ENCODE peak calls at places on chromosomes 5 and 9, in six cellular contexts. V is NCI-H1092, E is neural crest cell, W is H4, F is AG10803, O is A549. U is an unnamed sample.

GRCh38 chr9:130963337-130963908 is 24.4 kb upstream of the FIBCD1 start:
- DNase-seq in V (no peak), E (no peak), W (no peak), F (no peak), O (no peak), U (no peak)

GRCh38 chr5:108531367-108532211 is 149.7 kb upstream of the FBXL17 start:
- DNase-seq in V (no peak), E (no peak), W (no peak), F (no peak), O (no peak), U (no peak)

GRCh38 chr5:38607930-38608545 is 51.6 kb upstream of the LIFR start:
- DNase-seq in V (no peak), E (no peak), W (peak), F (peak), O (no peak), U (no peak)

GRCh38 chr5:172370648-172371248 is 83.6 kb downstream of the SH3PXD2B start:
- DNase-seq in V (peak), E (peak), W (no peak), F (peak), O (peak), U (peak)

GRCh38 chr9:7536310-7536939 is 263.2 kb downstream of the DMAC1 start:
- DNase-seq in V (peak), E (peak), W (peak), F (peak), O (peak), U (peak)

GRCh38 chr5:129445379-129445778 is 14.7 kb upstream of the ADAMTS19 start:
- DNase-seq in V (no peak), E (no peak), W (no peak), F (no peak), O (no peak), U (no peak)

GRCh38 chr9:97766092-97766491 is 69.0 kb upstream of the XPA start:
- DNase-seq in V (no peak), E (no peak), W (no peak), F (peak), O (no peak), U (no peak)

GRCh38 chr5:150428106-150428876 is 15.6 kb upstream of the CD74 start:
- DNase-seq in V (no peak), E (no peak), W (no peak), F (no peak), O (no peak), U (no peak)

GRCh38 chr9:83596899-83597504 is 25.9 kb upstream of the IDNK start:
- DNase-seq in V (peak), E (peak), W (no peak), F (no peak), O (peak), U (peak)

GRCh38 chr5:159017787-159018186 is 81.9 kb downstream of the EBF1 start:
- DNase-seq in V (no peak), E (no peak), W (peak), F (peak), O (peak), U (peak)

GRCh38 chr5:56871755-56872154 is 37.6 kb upstream of the SETD9 start:
- DNase-seq in V (no peak), E (no peak), W (no peak), F (no peak), O (no peak), U (no peak)

GRCh38 chr9:93670208-93671029 is 94.0 kb downstream of the PHF2 start:
- DNase-seq in V (no peak), E (peak), W (no peak), F (peak), O (no peak), U (no peak)

U was measured in ACHN.